ENCODE peak calls at places on chromosomes 16 and 17, in four cellular contexts. O, J, I and C are unnamed samples.

GRCh38 chr17:9032583-9032982 is 11.3 kb downstream of the NTN1 start:
- DNase-seq in I (no peak), O (no peak), J (no peak), C (no peak)

GRCh38 chr16:27999687-28000086 is 63.8 kb downstream of the GSG1L start:
- DNase-seq in I (peak), J (no peak), O (no peak), C (no peak)

GRCh38 chr17:74330446-74330845 is 4.4 kb downstream of the KIF19 start:
- DNase-seq in J (no peak), I (no peak), O (no peak), C (peak)

GRCh38 chr17:21245703-21246102 is 7.5 kb downstream of the NATD1 start:
- DNase-seq in I (no peak), J (no peak), O (no peak), C (no peak)

GRCh38 chr17:31538080-31538762 is 146.7 kb downstream of the RAB11FIP4 start:
- DNase-seq in I (no peak), O (no peak), J (no peak), C (no peak)

GRCh38 chr17:59764292-59764741 is 56.9 kb downstream of the VMP1 start:
- DNase-seq in O (no peak), J (no peak), I (no peak), C (no peak)

GRCh38 chr17:76925333-76925935 is 57.2 kb downstream of the MGAT5B start:
- DNase-seq in O (no peak), I (no peak), J (no peak), C (no peak)

GRCh38 chr17:81336296-81336929 is 41.3 kb upstream of the SLC38A10 start:
- DNase-seq in O (no peak), I (no peak), J (no peak), C (no peak)

GRCh38 chr16:64745275-64745674 is 376.6 kb downstream of the CDH11 start:
- DNase-seq in O (no peak), J (no peak), I (no peak), C (no peak)

GRCh38 chr17:73560661-73561060 is 83.6 kb downstream of the SDK2 start:
- DNase-seq in I (peak), J (no peak), O (no peak), C (no peak)

GRCh38 chr17:82300707-82301270 is 16.6 kb downstream of the CD7 start:
- DNase-seq in J (peak), I (peak), O (peak), C (peak)

GRCh38 chr17:35807371-35808144 is 1.7 kb upstream of the TAF15 start:
- DNase-seq in I (no peak), J (no peak), O (no peak), C (no peak)

GRCh38 chr17:49472527-49472926 is 22.6 kb upstream of the NGFR start:
- DNase-seq in I (no peak), J (no peak), O (no peak), C (no peak)

GRCh38 chr16:17270683-17271109 is 200.1 kb downstream of the XYLT1 start:
- DNase-seq in I (no peak), J (peak), O (peak), C (peak)

GRCh38 chr17:77322534-77323412 is 182.0 kb downstream of the SEC14L1 start:
- DNase-seq in J (peak), I (peak), O (peak), C (peak)

GRCh38 chr16:15032547-15033308 is 23.1 kb downstream of the NTAN1 start:
- DNase-seq in I (no peak), J (no peak), O (no peak), C (no peak)

GRCh38 chr17:28139822-28140221 is 97.3 kb downstream of the NLK start:
- DNase-seq in J (no peak), O (no peak), I (no peak), C (no peak)

GRCh38 chr17:81701288-81702071 is 1.7 kb upstream of the MRPL12 start:
- DNase-seq in O (no peak), J (no peak), I (peak), C (no peak)

GRCh38 chr17:37824534-37825485 is 80.0 kb upstream of the HNF1B start:
- DNase-seq in J (no peak), O (no peak), I (peak), C (no peak)

GRCh38 chr17:16870253-16871245 is 101.4 kb downstream of the TNFRSF13B start:
- DNase-seq in J (no peak), O (peak), I (no peak), C (no peak)

GRCh38 chr17:74978240-74978639 is 5.7 kb upstream of the HID1 start:
- DNase-seq in I (no peak), J (no peak), O (no peak), C (no peak)

GRCh38 chr16:83356986-83357385 is 450.8 kb upstream of the HSBP1 start:
- DNase-seq in O (no peak), I (no peak), J (no peak), C (no peak)

GRCh38 chr17:48024149-48025039 is 13.2 kb downstream of the COPZ2 start:
- DNase-seq in O (peak), I (peak), J (peak), C (no peak)

GRCh38 chr17:64546716-64547115 is 39.9 kb downstream of the CEP95 start:
- DNase-seq in I (no peak), O (no peak), J (no peak), C (no peak)

GRCh38 chr17:14886200-14886739 is 378.9 kb downstream of the PMP22 start:
- DNase-seq in J (no peak), I (peak), O (no peak), C (no peak)

GRCh38 chr17:44321246-44322120 is 3.1 kb downstream of the SLC25A39 start:
- DNase-seq in J (no peak), I (no peak), O (no peak), C (no peak)

GRCh38 chr17:64784353-64784798 is 122.3 kb upstream of the SMURF2 start:
- DNase-seq in O (no peak), I (no peak), J (peak), C (no peak)

GRCh38 chr16:77500286-77500598 is 65.4 kb upstream of the ADAMTS18 start:
- DNase-seq in I (no peak), O (no peak), J (no peak), C (no peak)

GRCh38 chr17:64572682-64573154 is 65.9 kb downstream of the CEP95 start:
- DNase-seq in O (no peak), J (no peak), I (peak), C (no peak)

GRCh38 chr16:79334127-79334526 is 266.4 kb downstream of the MAF start:
- DNase-seq in I (peak), O (no peak), J (peak), C (peak)

GRCh38 chr16:27374794-27375499 is 27.0 kb upstream of the IL21R start:
- DNase-seq in J (peak), O (peak), I (peak), C (peak)

GRCh38 chr16:9033125-9033830 is 58.2 kb upstream of the HAPSTR1 start:
- DNase-seq in J (peak), O (peak), I (peak), C (peak)

GRCh38 chr17:54899721-54900456 is 763 bp upstream of the TOM1L1 start:
- DNase-seq in I (no peak), J (no peak), O (no peak), C (no peak)

GRCh38 chr17:57954421-57955182 is 610 bp downstream of the CUEDC1 start:
- DNase-seq in J (peak), O (peak), I (no peak), C (peak)
- TF ChIP-seq POLR2A in J (peak), O (no peak), I (no peak), C (no peak)

GRCh38 chr16:56702836-56703235 is 20.6 kb downstream of the MT1X start:
- DNase-seq in O (no peak), J (no peak), I (no peak), C (no peak)
- TF ChIP-seq CTCF in O (no peak), J (no peak), I (no peak), C (no peak)

DNA sequence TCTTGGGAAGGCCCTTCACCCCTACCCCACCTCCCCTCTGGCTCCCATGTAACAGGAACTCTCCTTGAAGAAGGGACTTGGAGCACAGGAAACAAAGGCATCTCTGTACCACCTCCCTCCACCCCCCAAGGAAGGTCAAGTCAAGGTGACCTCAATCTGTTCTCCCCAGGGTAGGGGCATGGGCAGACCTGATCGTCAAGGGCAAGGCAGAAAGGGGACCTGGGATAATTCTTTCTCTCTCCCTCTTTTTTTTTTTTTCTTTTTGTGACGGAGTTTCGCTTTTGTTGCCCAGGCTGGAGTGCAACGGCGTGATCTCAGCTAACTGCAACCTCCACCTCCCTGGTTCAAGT is 4.3 kb upstream of the STAT5A start:
- DNase-seq in I (no peak), O (no peak), J (no peak), C (peak)
- TF ChIP-seq POLR2A in I (no peak), O (no peak), J (no peak), C (no peak)

DNA sequence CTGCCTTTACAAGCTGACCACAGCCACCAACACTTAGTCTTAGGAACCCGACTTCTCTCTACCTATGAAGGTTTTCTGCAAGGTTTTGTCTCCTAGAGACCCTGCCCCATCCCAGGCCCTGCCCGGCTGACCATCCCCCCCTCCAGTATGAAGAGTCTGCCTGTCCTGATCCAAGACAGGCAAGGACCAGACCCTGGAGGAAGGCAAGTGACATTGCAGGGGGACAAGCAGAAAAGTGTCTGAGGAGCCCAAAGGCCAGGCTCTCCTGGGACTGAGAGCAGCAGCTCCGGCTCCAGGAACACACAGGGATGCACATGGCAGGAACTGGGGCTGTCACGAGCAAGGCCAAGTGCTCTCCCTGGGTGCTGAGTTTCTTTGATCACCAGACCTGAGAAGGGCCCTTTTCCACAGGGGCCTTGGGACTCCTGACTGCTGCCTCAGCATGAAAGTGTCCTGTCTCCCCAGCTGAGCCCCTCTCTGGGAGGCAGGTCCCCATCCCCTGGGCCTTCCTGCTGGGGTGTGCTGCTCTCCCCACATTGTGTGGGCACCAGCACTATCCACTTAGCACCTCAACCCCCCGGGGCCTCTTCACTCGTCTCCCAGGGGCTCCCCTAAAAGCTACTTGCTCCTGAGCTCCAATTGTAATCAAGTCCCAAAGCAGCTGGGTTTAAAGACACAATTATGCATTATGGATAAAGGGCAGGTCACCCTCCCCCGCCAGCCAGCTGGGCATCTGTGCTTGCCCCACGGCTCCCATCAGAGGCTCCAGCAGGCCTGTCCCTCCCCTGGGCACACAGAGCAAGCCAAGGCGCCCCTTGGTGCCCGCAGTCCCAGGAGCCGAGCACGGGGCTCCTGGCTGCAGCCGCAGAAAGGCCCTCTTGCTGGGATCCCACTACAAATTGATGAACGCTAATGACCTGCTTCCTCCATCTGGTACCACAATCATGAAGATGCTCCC is 11.5 kb upstream of the CACNG4 start:
- DNase-seq in O (no peak), J (no peak), I (no peak), C (no peak)
- TF ChIP-seq CTCF in O (no peak), J (no peak), I (no peak), C (no peak)

DNA sequence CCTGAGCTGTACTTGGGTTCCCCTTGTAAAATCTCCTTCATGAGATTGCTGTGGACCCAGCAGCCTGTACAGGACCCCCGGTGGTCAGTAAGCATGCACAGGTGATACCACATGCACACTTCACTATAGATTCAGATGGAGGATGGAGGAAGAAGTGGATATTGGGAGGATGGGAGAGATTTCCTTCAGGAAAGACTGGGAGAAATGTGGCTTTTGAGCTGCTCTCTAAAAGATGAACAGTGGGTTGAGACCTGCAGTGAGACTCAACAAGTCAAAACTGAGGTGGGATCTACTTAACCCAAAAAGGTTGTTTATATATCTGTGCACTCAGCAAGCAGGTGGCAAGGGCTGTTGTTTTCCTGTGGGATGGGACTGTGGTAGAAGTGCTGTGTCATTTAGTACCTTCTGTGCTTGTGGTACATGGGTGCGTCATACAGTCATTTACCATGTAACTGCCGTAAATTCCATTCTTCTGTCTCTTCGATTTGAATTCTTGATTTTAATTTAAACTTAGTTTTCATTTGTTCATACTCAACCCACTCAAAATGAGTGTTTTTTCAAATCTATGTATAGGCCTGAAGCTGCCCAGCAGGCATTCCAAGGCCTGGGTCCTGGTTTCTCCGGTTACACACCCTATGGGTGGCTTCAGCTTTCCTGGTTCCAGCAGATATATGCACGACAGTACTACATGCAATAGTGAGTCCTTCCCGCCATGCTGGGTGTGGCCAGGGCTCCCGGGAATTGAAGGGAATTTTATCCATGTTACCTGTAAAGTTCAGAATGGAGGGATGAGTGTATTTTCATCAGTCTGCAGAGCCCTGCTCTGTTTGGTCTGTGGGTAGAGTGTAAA is 6.9 kb downstream of the HERPUD1 start:
- DNase-seq in I (no peak), O (no peak), J (no peak), C (no peak)
- TF ChIP-seq POLR2A in I (no peak), O (no peak), J (no peak), C (no peak)